ENCODE peak calls at places on chromosomes 6 and 20, in five cellular contexts. D is HCT116, V is HepG2, T is GM12878, P is SK-N-SH. W is an unnamed sample.

GRCh38 chr6:31178143-31179041 is 7.9 kb upstream of the POU5F1 start:
- DNase-seq in D (no peak), V (no peak), T (no peak), P (no peak), W (no peak)

GRCh38 chr6:18384621-18385020 is 2.5 kb upstream of the RNF144B start:
- DNase-seq in D (no peak), V (no peak), T (no peak), P (no peak), W (no peak)

GRCh38 chr20:40160151-40160550 is 528.9 kb downstream of the MAFB start:
- DNase-seq in D (peak), V (peak), T (peak), P (peak), W (peak)

GRCh38 chr6:144718431-144718830 is 433.3 kb downstream of the UTRN start:
- DNase-seq in D (no peak), V (no peak), T (no peak), P (no peak), W (no peak)

GRCh38 chr6:1179571-1180459 is 132.1 kb upstream of the FOXQ1 start:
- DNase-seq in D (no peak), V (no peak), T (no peak), P (no peak), W (no peak)

GRCh38 chr6:46015119-46015968 is at the start of gene CLIC5:
- DNase-seq in D (no peak), V (no peak), T (no peak), P (peak), W (no peak)

GRCh38 chr20:30500829-30501440 is 756.5 kb upstream of the DEFB115 start:
- DNase-seq in D (no peak), V (no peak), T (no peak), P (no peak), W (no peak)

GRCh38 chr6:162260024-162260423 is 467.5 kb downstream of the PRKN start:
- DNase-seq in D (no peak), V (no peak), T (no peak), P (no peak), W (no peak)

GRCh38 chr6:34602318-34603111 is 46.4 kb upstream of the SPDEF start:
- DNase-seq in D (no peak), V (peak), T (no peak), P (no peak), W (no peak)

GRCh38 chr20:41329435-41330342 is 10.9 kb upstream of the LPIN3 start:
- DNase-seq in D (peak), V (peak), T (no peak), P (no peak), W (no peak)

GRCh38 chr6:152270301-152270925 is 366.7 kb downstream of the SYNE1 start:
- DNase-seq in D (no peak), V (no peak), T (no peak), P (no peak), W (no peak)

GRCh38 chr6:12223383-12223782 is 66.8 kb upstream of the EDN1 start:
- DNase-seq in D (no peak), V (no peak), T (no peak), P (no peak), W (no peak)

GRCh38 chr6:12289655-12290489 is at the start of gene EDN1:
- DNase-seq in D (peak), V (peak), T (peak), P (peak), W (peak)

GRCh38 chr6:159282351-159282750 is 113.2 kb downstream of the FNDC1 start:
- DNase-seq in D (no peak), V (no peak), T (no peak), P (no peak), W (no peak)

GRCh38 chr6:159278626-159279025 is 109.4 kb downstream of the FNDC1 start:
- DNase-seq in D (no peak), V (no peak), T (no peak), P (no peak), W (no peak)

GRCh38 chr6:159279790-159280277 is 110.6 kb downstream of the FNDC1 start:
- DNase-seq in D (peak), V (no peak), T (no peak), P (peak), W (no peak)
- TF ChIP-seq REST in D (no peak), V (no peak), T (no peak), P (no peak), W (no peak)

GRCh38 chr20:54000262-54000661 is 70.1 kb downstream of the BCAS1 start:
- DNase-seq in D (no peak), V (no peak), T (no peak), P (no peak), W (no peak)
- TF ChIP-seq JUND in D (no peak), V (no peak), T (no peak), P (no peak), W (no peak)

GRCh38 chr6:83536034-83536646 is 23.8 kb downstream of the PRSS35 start:
- DNase-seq in D (peak), V (peak), T (peak), P (no peak), W (peak)
- TF ChIP-seq REST in D (no peak), V (no peak), T (no peak), P (no peak), W (no peak)

DNA sequence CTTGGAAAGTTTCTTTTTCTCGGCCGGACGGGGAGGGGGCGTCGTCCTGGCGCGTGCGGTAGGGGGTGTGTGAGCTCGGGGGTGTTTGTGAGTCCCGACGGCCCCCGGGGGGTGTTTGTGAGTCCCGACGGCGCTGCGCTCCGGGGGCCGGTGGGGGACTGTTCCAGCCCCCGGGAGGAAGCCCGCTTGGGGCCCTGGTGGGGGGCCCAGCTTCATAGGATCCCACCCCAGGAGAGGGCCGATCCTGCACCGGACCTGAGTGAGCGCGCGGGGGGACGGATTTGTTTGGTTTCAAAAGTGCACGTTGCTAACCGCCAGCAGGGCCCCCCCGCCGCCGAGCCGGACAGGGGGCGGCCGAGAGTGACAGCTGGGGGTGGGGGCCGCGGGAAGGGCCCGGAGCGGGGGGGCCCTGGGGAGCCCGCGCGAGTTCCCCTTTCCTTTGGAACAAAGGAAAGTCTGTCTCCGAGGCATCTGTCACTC is 441 bp downstream of the TGIF2 start:
- DNase-seq in D (no peak), V (peak), T (no peak), P (peak), W (peak)
- TF ChIP-seq JUND in D (no peak), V (peak), T (no peak), P (no peak), W (no peak)

GRCh38 chr20:31700747-31701146 is 21.9 kb downstream of the BCL2L1 start:
- DNase-seq in D (no peak), V (no peak), T (no peak), P (no peak), W (no peak)

GRCh38 chr20:31701591-31701990 is 21.1 kb downstream of the BCL2L1 start:
- DNase-seq in D (no peak), V (no peak), T (no peak), P (no peak), W (no peak)

GRCh38 chr20:31698243-31698802 is 24.3 kb downstream of the BCL2L1 start:
- DNase-seq in D (no peak), V (no peak), T (no peak), P (no peak), W (no peak)

GRCh38 chr20:31699801-31700728 is 22.6 kb downstream of the BCL2L1 start:
- DNase-seq in D (no peak), V (no peak), T (no peak), P (no peak), W (no peak)

GRCh38 chr20:31698803-31699718 is 23.6 kb downstream of the BCL2L1 start:
- DNase-seq in D (peak), V (peak), T (no peak), P (no peak), W (peak)
- TF ChIP-seq REST in D (no peak), V (no peak), T (no peak), P (peak), W (no peak)

GRCh38 chr20:31835554-31835953 is 9.8 kb downstream of the FOXS1 start:
- DNase-seq in D (no peak), V (no peak), T (no peak), P (no peak), W (no peak)

GRCh38 chr20:31831211-31831610 is 12.1 kb downstream of the MYLK2 start:
- DNase-seq in D (no peak), V (no peak), T (no peak), P (peak), W (no peak)

GRCh38 chr20:31831771-31832306 is 12.7 kb downstream of the MYLK2 start:
- DNase-seq in D (no peak), V (no peak), T (no peak), P (peak), W (no peak)

GRCh38 chr20:31833931-31834521 is 11.4 kb downstream of the FOXS1 start:
- DNase-seq in D (no peak), V (no peak), T (no peak), P (no peak), W (no peak)

DNA sequence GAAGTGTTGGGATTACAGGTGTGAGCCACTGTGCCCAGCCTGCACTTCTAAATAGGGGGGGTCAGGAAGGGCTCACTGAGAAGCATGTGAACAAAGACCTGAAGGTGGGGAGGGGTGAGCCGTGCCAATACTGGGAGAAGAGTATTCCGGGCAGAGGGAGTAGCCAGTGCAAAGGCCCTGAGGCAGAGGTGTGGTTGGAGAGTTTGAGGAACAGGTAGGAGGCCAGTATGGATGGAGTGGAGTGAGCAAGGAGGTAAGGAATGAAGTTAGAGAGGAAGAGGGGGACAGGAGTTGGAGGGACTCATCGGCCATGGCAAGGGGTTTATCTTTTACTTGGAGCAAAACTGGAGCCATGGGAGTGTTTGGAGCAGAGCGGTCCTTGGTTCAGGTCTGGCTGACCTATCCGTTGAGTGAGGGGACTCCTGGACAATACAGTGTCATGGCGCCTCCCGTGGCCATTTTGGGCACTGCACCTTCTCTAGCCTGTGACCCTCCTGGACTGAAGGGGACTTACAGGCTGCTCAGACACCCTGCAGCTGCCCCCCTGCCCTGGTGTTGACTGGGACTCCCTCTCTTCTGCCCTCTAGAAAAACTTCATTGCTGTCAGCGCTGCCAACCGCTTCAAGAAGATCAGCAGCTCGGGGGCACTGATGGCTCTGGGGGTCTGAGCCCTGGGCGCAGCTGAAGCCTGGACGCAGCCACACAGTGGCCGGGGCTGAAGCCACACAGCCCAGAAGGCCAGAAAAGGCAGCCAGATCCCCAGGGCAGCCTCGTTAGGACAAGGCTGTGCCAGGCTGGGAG is 12.1 kb downstream of the FOXS1 start:
- DNase-seq in D (peak), V (peak), T (no peak), P (peak), W (peak)
- TF ChIP-seq JUND in D (no peak), V (no peak), T (no peak), P (no peak), W (no peak)

GRCh38 chr20:4684837-4685413 is 36.8 kb upstream of the PRND start:
- DNase-seq in D (peak), V (peak), T (no peak), P (no peak), W (no peak)
- TF ChIP-seq REST in D (no peak), V (no peak), T (no peak), P (no peak), W (no peak)

DNA sequence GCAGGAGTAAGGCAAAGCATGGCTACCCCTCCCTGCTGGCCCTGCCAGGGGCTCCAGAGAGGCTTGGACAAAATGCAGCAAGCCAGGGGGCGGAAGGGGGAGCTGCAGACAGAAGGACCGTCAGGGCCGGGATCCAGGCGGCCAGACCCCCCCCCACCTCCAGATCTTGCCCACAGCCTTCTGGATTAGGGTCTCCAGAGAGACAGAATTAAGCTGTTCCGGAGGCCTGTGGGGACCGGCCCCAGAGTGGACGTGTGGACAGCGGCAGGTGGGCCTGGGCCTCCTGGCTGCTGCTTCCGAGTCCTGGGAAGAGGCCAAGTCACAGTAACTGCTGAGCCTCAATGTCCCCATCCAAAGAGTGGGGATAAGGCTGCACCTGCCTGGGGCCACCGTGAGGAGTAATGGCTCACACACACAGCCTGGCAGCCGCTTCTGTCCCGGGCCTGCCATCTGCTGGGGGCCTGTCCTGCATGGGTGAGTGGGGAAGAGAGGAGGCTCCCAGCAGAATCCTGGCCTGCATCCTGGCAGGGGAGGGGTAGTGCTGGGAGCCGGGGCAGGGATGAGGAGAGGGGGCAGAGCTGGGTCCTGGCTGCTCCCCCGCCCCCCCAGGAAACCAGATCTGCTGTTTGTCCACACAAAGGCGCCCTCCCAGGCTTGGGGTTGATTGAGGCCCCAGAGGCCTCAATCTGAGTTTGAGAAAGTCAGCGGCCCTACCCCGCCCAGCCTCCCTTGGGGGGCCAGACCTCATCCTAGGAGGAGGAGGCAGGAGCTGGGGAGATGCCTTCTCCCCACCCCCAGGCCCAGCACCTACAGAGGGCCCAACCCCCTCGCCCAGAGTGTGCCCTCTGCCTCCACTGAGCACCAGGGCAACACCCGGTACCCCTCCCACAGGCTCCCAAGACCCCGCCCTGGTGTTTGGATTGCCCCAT is 3.9 kb downstream of the LAMA5 start:
- DNase-seq in D (no peak), V (no peak), T (no peak), P (peak), W (no peak)
- TF ChIP-seq JUND in D (no peak), V (no peak), T (no peak), P (no peak), W (no peak)

GRCh38 chr6:160391419-160392116 is 43.4 kb downstream of the SLC22A3 start:
- DNase-seq in D (peak), V (peak), T (no peak), P (no peak), W (peak)
- TF ChIP-seq REST in D (no peak), V (no peak), T (no peak), P (no peak), W (no peak)